ENCODE peak calls at places on chromosomes 12 and 14, in eight cellular contexts. One of them, this sample, is unnamed.

GRCh38 chr14:36519431-36520321 is at the start of gene NKX2-1:
- DNase-seq in foreskin fibroblast: no peak
- DNase-seq in NCI-H2107: peak; percentile 93
- DNase-seq in Karpas-422: no peak
- DNase-seq in AG09309: no peak
- DNase-seq in germinal center: no peak
- DNase-seq in heart right ventricle: no peak
- DNase-seq in dorsolateral prefrontal cortex: no peak
- DNase-seq in this sample: no peak

GRCh38 chr12:1946311-1946710 is 27.9 kb upstream of the CACNA2D4 start:
- DNase-seq in NCI-H2107: no peak
- DNase-seq in Karpas-422: no peak
- DNase-seq in heart right ventricle: no peak
- DNase-seq in foreskin fibroblast: no peak
- DNase-seq in dorsolateral prefrontal cortex: no peak
- DNase-seq in AG09309: no peak
- DNase-seq in germinal center: no peak
- DNase-seq in this sample: no peak

GRCh38 chr14:55500219-55500701 is 59.8 kb upstream of the TBPL2 start:
- DNase-seq in AG09309: no peak
- DNase-seq in germinal center: no peak
- DNase-seq in foreskin fibroblast: no peak
- DNase-seq in NCI-H2107: no peak
- DNase-seq in Karpas-422: no peak
- DNase-seq in dorsolateral prefrontal cortex: no peak
- DNase-seq in heart right ventricle: no peak
- DNase-seq in this sample: no peak

GRCh38 chr12:104784592-104784991 is 173.5 kb downstream of the SLC41A2 start:
- DNase-seq in foreskin fibroblast: no peak
- DNase-seq in NCI-H2107: no peak
- DNase-seq in AG09309: no peak
- DNase-seq in dorsolateral prefrontal cortex: no peak
- DNase-seq in Karpas-422: no peak
- DNase-seq in heart right ventricle: no peak
- DNase-seq in germinal center: no peak
- DNase-seq in this sample: no peak

GRCh38 chr14:34920339-34920738 is 45.2 kb upstream of the BAZ1A start:
- DNase-seq in heart right ventricle: no peak
- DNase-seq in dorsolateral prefrontal cortex: no peak
- DNase-seq in NCI-H2107: no peak
- DNase-seq in Karpas-422: no peak
- DNase-seq in foreskin fibroblast: no peak
- DNase-seq in germinal center: no peak
- DNase-seq in AG09309: no peak
- DNase-seq in this sample: no peak

GRCh38 chr12:12900786-12901157 is 9.4 kb downstream of the GPRC5A start:
- DNase-seq in dorsolateral prefrontal cortex: no peak
- DNase-seq in AG09309: no peak
- DNase-seq in NCI-H2107: no peak
- DNase-seq in Karpas-422: no peak
- DNase-seq in foreskin fibroblast: no peak
- DNase-seq in germinal center: no peak
- DNase-seq in heart right ventricle: no peak
- DNase-seq in this sample: no peak

GRCh38 chr12:92144631-92145480 is 790 bp downstream of the BTG1 start:
- DNase-seq in germinal center: peak; percentile 14
- DNase-seq in dorsolateral prefrontal cortex: peak; percentile 54
- DNase-seq in heart right ventricle: peak; percentile 57
- DNase-seq in Karpas-422: peak; percentile 74
- DNase-seq in AG09309: no peak
- DNase-seq in NCI-H2107: peak; percentile 36
- DNase-seq in foreskin fibroblast: peak; percentile 75
- DNase-seq in this sample: peak; percentile 73

GRCh38 chr12:103102225-103102744 is 144.8 kb downstream of the ASCL1 start:
- DNase-seq in Karpas-422: no peak
- DNase-seq in dorsolateral prefrontal cortex: no peak
- DNase-seq in germinal center: no peak
- DNase-seq in AG09309: no peak
- DNase-seq in heart right ventricle: no peak
- DNase-seq in NCI-H2107: no peak
- DNase-seq in foreskin fibroblast: no peak
- DNase-seq in this sample: no peak

GRCh38 chr12:113273053-113273725 is 51.9 kb downstream of the TPCN1 start:
- DNase-seq in foreskin fibroblast: peak; percentile 39
- DNase-seq in dorsolateral prefrontal cortex: peak; percentile 27
- DNase-seq in germinal center: no peak
- DNase-seq in NCI-H2107: no peak
- DNase-seq in heart right ventricle: no peak
- DNase-seq in Karpas-422: no peak
- DNase-seq in AG09309: no peak
- DNase-seq in this sample: no peak

GRCh38 chr12:62250671-62251608 is 9.3 kb upstream of the USP15 start:
- DNase-seq in NCI-H2107: no peak
- DNase-seq in foreskin fibroblast: peak; percentile 71
- DNase-seq in dorsolateral prefrontal cortex: no peak
- DNase-seq in germinal center: no peak
- DNase-seq in Karpas-422: no peak
- DNase-seq in heart right ventricle: no peak
- DNase-seq in AG09309: no peak
- DNase-seq in this sample: no peak

GRCh38 chr14:61150851-61151250 is 130.3 kb downstream of the TMEM30B start:
- DNase-seq in foreskin fibroblast: peak; percentile 89
- DNase-seq in heart right ventricle: no peak
- DNase-seq in NCI-H2107: no peak
- DNase-seq in AG09309: no peak
- DNase-seq in dorsolateral prefrontal cortex: no peak
- DNase-seq in germinal center: no peak
- DNase-seq in Karpas-422: no peak
- DNase-seq in this sample: no peak

GRCh38 chr14:53881921-53882320 is 74.7 kb downstream of the BMP4 start:
- DNase-seq in foreskin fibroblast: no peak
- DNase-seq in AG09309: no peak
- DNase-seq in heart right ventricle: no peak
- DNase-seq in germinal center: no peak
- DNase-seq in Karpas-422: no peak
- DNase-seq in NCI-H2107: no peak
- DNase-seq in dorsolateral prefrontal cortex: no peak
- DNase-seq in this sample: no peak

GRCh38 chr14:21382095-21382494 is 1.7 kb downstream of the SUPT16H start:
- DNase-seq in NCI-H2107: no peak
- DNase-seq in foreskin fibroblast: no peak
- DNase-seq in AG09309: no peak
- DNase-seq in Karpas-422: peak; percentile 65
- DNase-seq in germinal center: no peak
- DNase-seq in heart right ventricle: no peak
- DNase-seq in dorsolateral prefrontal cortex: no peak
- DNase-seq in this sample: no peak

GRCh38 chr14:37060496-37061260 is 111.7 kb downstream of the SLC25A21 start:
- DNase-seq in heart right ventricle: no peak
- DNase-seq in Karpas-422: no peak
- DNase-seq in AG09309: no peak
- DNase-seq in NCI-H2107: no peak
- DNase-seq in foreskin fibroblast: no peak
- DNase-seq in dorsolateral prefrontal cortex: no peak
- DNase-seq in germinal center: no peak
- DNase-seq in this sample: no peak

GRCh38 chr14:68016243-68016914 is 196.8 kb downstream of the RAD51B start:
- DNase-seq in dorsolateral prefrontal cortex: no peak
- DNase-seq in AG09309: no peak
- DNase-seq in heart right ventricle: no peak
- DNase-seq in germinal center: no peak
- DNase-seq in NCI-H2107: no peak
- DNase-seq in Karpas-422: no peak
- DNase-seq in foreskin fibroblast: peak; percentile 32
- DNase-seq in this sample: no peak

GRCh38 chr12:20631711-20632110 is 63.4 kb upstream of the SLCO1C1 start:
- DNase-seq in germinal center: no peak
- DNase-seq in heart right ventricle: no peak
- DNase-seq in foreskin fibroblast: no peak
- DNase-seq in AG09309: peak; percentile 92
- DNase-seq in Karpas-422: no peak
- DNase-seq in dorsolateral prefrontal cortex: no peak
- DNase-seq in NCI-H2107: no peak
- DNase-seq in this sample: no peak

GRCh38 chr14:51431741-51432140 is 191.7 kb downstream of the TMX1 start:
- DNase-seq in heart right ventricle: no peak
- DNase-seq in dorsolateral prefrontal cortex: no peak
- DNase-seq in Karpas-422: peak; percentile 51
- DNase-seq in AG09309: no peak
- DNase-seq in NCI-H2107: no peak
- DNase-seq in germinal center: no peak
- DNase-seq in foreskin fibroblast: no peak
- DNase-seq in this sample: no peak

GRCh38 chr12:114479831-114480230 is 73.9 kb upstream of the TBX5 start:
- DNase-seq in Karpas-422: no peak
- DNase-seq in germinal center: no peak
- DNase-seq in dorsolateral prefrontal cortex: no peak
- DNase-seq in heart right ventricle: no peak
- DNase-seq in AG09309: no peak
- DNase-seq in foreskin fibroblast: peak; percentile 47
- DNase-seq in NCI-H2107: no peak
- DNase-seq in this sample: no peak

GRCh38 chr12:107467716-107468115 is 217.9 kb upstream of the PWP1 start:
- DNase-seq in heart right ventricle: no peak
- DNase-seq in Karpas-422: no peak
- DNase-seq in AG09309: no peak
- DNase-seq in foreskin fibroblast: no peak
- DNase-seq in dorsolateral prefrontal cortex: no peak
- DNase-seq in germinal center: no peak
- DNase-seq in NCI-H2107: no peak
- DNase-seq in this sample: no peak

GRCh38 chr14:61153436-61153835 is 127.7 kb downstream of the TMEM30B start:
- DNase-seq in dorsolateral prefrontal cortex: no peak
- DNase-seq in heart right ventricle: no peak
- DNase-seq in foreskin fibroblast: peak; percentile 51
- DNase-seq in NCI-H2107: no peak
- DNase-seq in AG09309: no peak
- DNase-seq in Karpas-422: no peak
- DNase-seq in germinal center: no peak
- DNase-seq in this sample: no peak

GRCh38 chr12:77354766-77355362 is 289.5 kb upstream of the E2F7 start:
- DNase-seq in Karpas-422: no peak
- DNase-seq in NCI-H2107: no peak
- DNase-seq in AG09309: no peak
- DNase-seq in heart right ventricle: no peak
- DNase-seq in germinal center: no peak
- DNase-seq in foreskin fibroblast: peak; percentile 63
- DNase-seq in dorsolateral prefrontal cortex: no peak
- DNase-seq in this sample: no peak

GRCh38 chr12:89636054-89636775 is 72.4 kb downstream of the ATP2B1 start:
- DNase-seq in dorsolateral prefrontal cortex: no peak
- DNase-seq in NCI-H2107: no peak
- DNase-seq in heart right ventricle: no peak
- DNase-seq in foreskin fibroblast: peak; percentile 46
- DNase-seq in Karpas-422: no peak
- DNase-seq in germinal center: no peak
- DNase-seq in AG09309: no peak
- DNase-seq in this sample: no peak

GRCh38 chr14:93160353-93160801 is 24.3 kb downstream of the MOAP1 start:
- DNase-seq in dorsolateral prefrontal cortex: no peak
- DNase-seq in Karpas-422: peak; percentile 65
- DNase-seq in foreskin fibroblast: peak; percentile 52
- DNase-seq in heart right ventricle: no peak
- DNase-seq in AG09309: no peak
- DNase-seq in germinal center: no peak
- DNase-seq in NCI-H2107: no peak
- DNase-seq in this sample: no peak

GRCh38 chr14:106874365-106874764 is 1348.0 kb downstream of the TMEM121 start:
- DNase-seq in foreskin fibroblast: no peak
- DNase-seq in AG09309: no peak
- DNase-seq in dorsolateral prefrontal cortex: no peak
- DNase-seq in NCI-H2107: no peak
- DNase-seq in germinal center: no peak
- DNase-seq in heart right ventricle: no peak
- DNase-seq in Karpas-422: no peak
- DNase-seq in this sample: no peak

GRCh38 chr12:69052613-69053408 is 119.8 kb upstream of the CPM start:
- DNase-seq in dorsolateral prefrontal cortex: no peak
- DNase-seq in heart right ventricle: no peak
- DNase-seq in Karpas-422: no peak
- DNase-seq in NCI-H2107: no peak
- DNase-seq in foreskin fibroblast: peak; percentile 93
- DNase-seq in AG09309: peak; percentile 76
- DNase-seq in germinal center: no peak
- DNase-seq in this sample: no peak

GRCh38 chr14:90726656-90727055 is 89.6 kb downstream of the TTC7B start:
- DNase-seq in germinal center: no peak
- DNase-seq in AG09309: no peak
- DNase-seq in foreskin fibroblast: peak; percentile 78
- DNase-seq in NCI-H2107: peak; percentile 88
- DNase-seq in Karpas-422: no peak
- DNase-seq in heart right ventricle: no peak
- DNase-seq in dorsolateral prefrontal cortex: no peak
- DNase-seq in this sample: no peak

This sample was measured in nucleus accumbens.